ENCODE peak calls at places on chromosomes 6 and 20, in five cellular contexts. M is GM13976; U is germinal center; S is HFFc6; K is activated T-helper 2 cell treated with anti-CD3 and anti-CD28 coated beads, Interferon-gamma antibody, Interleukin-2, Interleukin-4, amounts not matched to agents 10 μg/mL and 5 μg/mL and 100 μg/mL, durations not matched to agents 14 hours and 24 hours and 36 hours. R is an unnamed sample.

GRCh38 chr6:158660331-158660730 is 10.5 kb downstream of the SYTL3 start:
- DNase-seq in S (no peak), M (peak), U (peak), K (no peak), R (no peak)

GRCh38 chr6:143410859-143411270 is 39.6 kb downstream of the ADAT2 start:
- DNase-seq in M (no peak), S (peak), U (no peak), K (no peak), R (no peak)

GRCh38 chr6:5379647-5380242 is 118.4 kb downstream of the FARS2 start:
- DNase-seq in S (peak), U (peak), M (peak), K (no peak), R (no peak)

GRCh38 chr20:3446779-3447178 is 24.0 kb upstream of the ATRN start:
- DNase-seq in M (no peak), U (no peak), S (no peak), K (no peak), R (no peak)

GRCh38 chr6:126886106-126886505 is 232.4 kb upstream of the RSPO3 start:
- DNase-seq in U (no peak), M (no peak), S (no peak), K (no peak), R (no peak)

GRCh38 chr20:45218133-45218532 is 3.0 kb upstream of the SEMG2 start:
- DNase-seq in U (no peak), S (no peak), M (no peak), K (no peak), R (no peak)

GRCh38 chr20:14413835-14414234 is 76.4 kb upstream of the FLRT3 start:
- DNase-seq in U (no peak), K (no peak), M (no peak), S (no peak), R (no peak)

GRCh38 chr6:7846971-7847818 is 63.4 kb downstream of the TXNDC5 start:
- DNase-seq in K (no peak), U (no peak), S (no peak), M (no peak), R (no peak)

GRCh38 chr6:149273318-149273717 is 44.2 kb upstream of the TAB2 start:
- DNase-seq in M (no peak), S (no peak), K (no peak), U (peak), R (peak)

GRCh38 chr6:57267586-57268293 is 45.6 kb upstream of the RAB23 start:
- DNase-seq in M (no peak), U (peak), S (peak), K (no peak), R (no peak)

GRCh38 chr20:45963059-45964011 is 8.7 kb downstream of the ZNF335 start:
- DNase-seq in U (no peak), K (no peak), M (no peak), S (peak), R (peak)

GRCh38 chr6:49541936-49542335 is 8.5 kb upstream of the C6orf141 start:
- DNase-seq in S (no peak), M (no peak), K (no peak), U (no peak), R (no peak)